ENCODE peak calls at places on chromosomes 4 and X, in nine cellular contexts. One of them, this sample, is unnamed.

GRCh38 chr4:129598582-129598981 is 502.6 kb downstream of the C4orf33 start:
- DNase-seq in Panc1: no peak
- DNase-seq in CD8-positive, alpha-beta memory T cell: no peak
- DNase-seq in aorta: no peak
- DNase-seq in testis: no peak
- DNase-seq in heart left ventricle: no peak
- DNase-seq in heart right ventricle: no peak
- DNase-seq in CD8-positive, alpha-beta T cell: no peak
- DNase-seq in K562: no peak
- DNase-seq in this sample: no peak

GRCh38 chr4:111776546-111776945 is 368.7 kb upstream of the FAM241A start:
- DNase-seq in K562: no peak
- DNase-seq in CD8-positive, alpha-beta T cell: no peak
- DNase-seq in CD8-positive, alpha-beta memory T cell: no peak
- DNase-seq in Panc1: no peak
- DNase-seq in heart right ventricle: no peak
- DNase-seq in testis: no peak
- DNase-seq in aorta: no peak
- DNase-seq in heart left ventricle: no peak
- DNase-seq in this sample: no peak

GRCh38 chr4:151420408-151420807 is 11.4 kb downstream of the FHIP1A start:
- DNase-seq in heart left ventricle: no peak
- DNase-seq in aorta: no peak
- DNase-seq in CD8-positive, alpha-beta memory T cell: no peak
- DNase-seq in CD8-positive, alpha-beta T cell: no peak
- DNase-seq in heart right ventricle: no peak
- DNase-seq in K562: no peak
- DNase-seq in testis: no peak
- DNase-seq in Panc1: no peak
- DNase-seq in this sample: no peak

GRCh38 chr4:184237612-184238011 is 19.9 kb upstream of the ENPP6 start:
- DNase-seq in Panc1: no peak
- DNase-seq in heart left ventricle: no peak
- DNase-seq in testis: no peak
- DNase-seq in aorta: no peak
- DNase-seq in heart right ventricle: no peak
- DNase-seq in K562: no peak
- DNase-seq in CD8-positive, alpha-beta T cell: no peak
- DNase-seq in CD8-positive, alpha-beta memory T cell: no peak
- DNase-seq in this sample: no peak

GRCh38 chrX:54560411-54560810 is 30.4 kb downstream of the GNL3L start:
- DNase-seq in aorta: no peak
- DNase-seq in heart left ventricle: no peak
- DNase-seq in heart right ventricle: no peak
- DNase-seq in Panc1: no peak
- DNase-seq in K562: no peak
- DNase-seq in testis: no peak
- DNase-seq in CD8-positive, alpha-beta memory T cell: no peak
- DNase-seq in CD8-positive, alpha-beta T cell: no peak
- DNase-seq in this sample: no peak

GRCh38 chr4:134756456-134756855 is 554.9 kb upstream of the PABPC4L start:
- DNase-seq in heart left ventricle: no peak
- DNase-seq in CD8-positive, alpha-beta memory T cell: no peak
- DNase-seq in testis: no peak
- DNase-seq in K562: no peak
- DNase-seq in Panc1: no peak
- DNase-seq in aorta: no peak
- DNase-seq in heart right ventricle: no peak
- DNase-seq in CD8-positive, alpha-beta T cell: no peak
- DNase-seq in this sample: no peak

GRCh38 chr4:8079916-8080753 is 78.5 kb downstream of the ABLIM2 start:
- DNase-seq in CD8-positive, alpha-beta T cell: no peak
- DNase-seq in heart right ventricle: no peak
- DNase-seq in testis: no peak
- DNase-seq in CD8-positive, alpha-beta memory T cell: no peak
- DNase-seq in aorta: no peak
- DNase-seq in K562: no peak
- DNase-seq in heart left ventricle: no peak
- DNase-seq in Panc1: no peak
- DNase-seq in this sample: no peak

GRCh38 chr4:10188400-10189004 is 71.9 kb upstream of the WDR1 start:
- DNase-seq in CD8-positive, alpha-beta memory T cell: no peak
- DNase-seq in K562: no peak
- DNase-seq in heart right ventricle: no peak
- DNase-seq in aorta: no peak
- DNase-seq in testis: no peak
- DNase-seq in heart left ventricle: no peak
- DNase-seq in CD8-positive, alpha-beta T cell: no peak
- DNase-seq in Panc1: no peak
- DNase-seq in this sample: no peak

GRCh38 chr4:91319869-91320268 is 983.9 kb upstream of the GRID2 start:
- DNase-seq in CD8-positive, alpha-beta T cell: no peak
- DNase-seq in heart left ventricle: no peak
- DNase-seq in Panc1: no peak
- DNase-seq in K562: no peak
- DNase-seq in aorta: no peak
- DNase-seq in testis: no peak
- DNase-seq in heart right ventricle: no peak
- DNase-seq in CD8-positive, alpha-beta memory T cell: no peak
- DNase-seq in this sample: no peak

GRCh38 chr4:168153596-168154440 is 61.5 kb downstream of the ANXA10 start:
- DNase-seq in K562: peak; percentile 6
- DNase-seq in CD8-positive, alpha-beta memory T cell: peak; percentile 36
- DNase-seq in heart left ventricle: peak; percentile 48
- DNase-seq in aorta: peak; percentile 75
- DNase-seq in testis: peak; percentile 91
- DNase-seq in CD8-positive, alpha-beta T cell: peak; percentile 58
- DNase-seq in heart right ventricle: peak; percentile 63
- DNase-seq in Panc1: peak; percentile 51
- DNase-seq in this sample: no peak

GRCh38 chrX:41922125-41922521 is 1.2 kb downstream of the CASK start:
- DNase-seq in heart right ventricle: no peak
- DNase-seq in K562: no peak
- DNase-seq in Panc1: no peak
- DNase-seq in CD8-positive, alpha-beta T cell: peak; percentile 40
- DNase-seq in testis: peak; percentile 13
- DNase-seq in CD8-positive, alpha-beta memory T cell: no peak
- DNase-seq in heart left ventricle: no peak
- DNase-seq in aorta: no peak
- DNase-seq in this sample: no peak

GRCh38 chr4:88843067-88843723 is 145.6 kb upstream of the NAP1L5 start:
- DNase-seq in heart left ventricle: no peak
- DNase-seq in aorta: no peak
- DNase-seq in CD8-positive, alpha-beta memory T cell: no peak
- DNase-seq in Panc1: no peak
- DNase-seq in testis: peak; percentile 47
- DNase-seq in heart right ventricle: no peak
- DNase-seq in K562: no peak
- DNase-seq in CD8-positive, alpha-beta T cell: no peak
- DNase-seq in this sample: no peak

GRCh38 chr4:183097251-183098079 is 1.6 kb upstream of the WWC2 start:
- DNase-seq in aorta: peak; percentile 53
- DNase-seq in testis: no peak
- DNase-seq in Panc1: no peak
- DNase-seq in heart left ventricle: peak; percentile 32
- DNase-seq in heart right ventricle: peak; percentile 33
- DNase-seq in K562: no peak
- DNase-seq in CD8-positive, alpha-beta memory T cell: no peak
- DNase-seq in CD8-positive, alpha-beta T cell: peak; percentile 13
- DNase-seq in this sample: no peak

GRCh38 chrX:110402091-110402854 is 43.6 kb downstream of the RTL9 start:
- DNase-seq in CD8-positive, alpha-beta T cell: no peak
- DNase-seq in K562: no peak
- DNase-seq in Panc1: no peak
- DNase-seq in CD8-positive, alpha-beta memory T cell: no peak
- DNase-seq in aorta: peak; percentile 53
- DNase-seq in heart left ventricle: peak; percentile 22
- DNase-seq in testis: no peak
- DNase-seq in heart right ventricle: peak; percentile 15
- DNase-seq in this sample: no peak

GRCh38 chr4:134027931-134028330 is 173.7 kb downstream of the PABPC4L start:
- DNase-seq in heart right ventricle: no peak
- DNase-seq in CD8-positive, alpha-beta T cell: no peak
- DNase-seq in aorta: no peak
- DNase-seq in Panc1: peak; percentile 64
- DNase-seq in heart left ventricle: no peak
- DNase-seq in CD8-positive, alpha-beta memory T cell: no peak
- DNase-seq in K562: no peak
- DNase-seq in testis: no peak
- DNase-seq in this sample: no peak

DNA sequence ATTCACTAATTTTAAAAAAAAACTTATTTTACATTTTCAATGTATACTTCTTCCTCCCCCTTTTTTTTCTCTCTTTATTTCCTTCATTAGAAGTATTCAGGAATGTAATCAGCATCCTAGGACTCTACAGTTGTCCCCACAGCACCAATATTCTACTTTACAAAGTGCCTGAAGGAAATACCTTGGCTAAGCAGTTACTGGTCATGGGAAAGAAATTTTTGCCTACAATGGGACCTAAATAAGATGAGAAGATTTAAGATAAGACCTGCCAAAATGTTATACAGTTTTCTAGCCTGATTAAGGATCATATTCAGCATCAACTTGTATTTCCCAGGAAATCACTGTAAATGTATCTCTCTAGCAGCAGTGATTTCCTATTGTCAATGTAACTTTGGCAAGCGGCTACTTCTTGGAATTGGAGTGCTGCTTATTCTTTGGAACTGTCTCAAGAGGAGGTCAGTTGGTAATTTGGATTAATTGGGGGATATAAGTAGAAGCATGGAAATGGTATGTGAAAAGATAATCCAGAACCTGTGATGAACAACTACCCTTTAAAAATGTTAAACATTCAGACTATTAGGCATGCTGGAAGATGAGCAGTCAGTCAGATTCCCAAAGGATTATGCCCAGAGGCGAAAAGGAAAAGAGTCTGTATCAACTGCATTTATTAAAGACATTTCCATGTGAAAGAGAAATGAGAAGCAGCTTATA is 62.7 kb downstream of the SEC24D start:
- DNase-seq in testis: no peak
- DNase-seq in CD8-positive, alpha-beta memory T cell: no peak
- DNase-seq in heart left ventricle: no peak
- DNase-seq in Panc1: no peak
- DNase-seq in heart right ventricle: no peak
- DNase-seq in K562: no peak
- DNase-seq in CD8-positive, alpha-beta T cell: no peak
- DNase-seq in aorta: no peak
- DNase-seq in this sample: no peak
- H3K27ac ChIP-seq in testis: peak overlapping the region; percentile 34
- H3K27ac ChIP-seq in CD8-positive, alpha-beta memory T cell: no peak overlapping the region
- H3K27ac ChIP-seq in heart left ventricle: peak overlapping the region; percentile 61
- H3K27ac ChIP-seq in Panc1: no peak overlapping the region
- H3K27ac ChIP-seq in heart right ventricle: peak overlapping the region; percentile 45
- H3K27ac ChIP-seq in K562: no peak overlapping the region
- H3K27ac ChIP-seq in CD8-positive, alpha-beta T cell: no peak overlapping the region
- H3K27ac ChIP-seq in aorta: no peak overlapping the region
- H3K27ac ChIP-seq in this sample: no peak overlapping the region

GRCh38 chr4:145934434-145935047 is 4.1 kb downstream of the ZNF827 start:
- DNase-seq in heart left ventricle: no peak
- DNase-seq in K562: no peak
- DNase-seq in CD8-positive, alpha-beta memory T cell: no peak
- DNase-seq in Panc1: no peak
- DNase-seq in CD8-positive, alpha-beta T cell: no peak
- DNase-seq in heart right ventricle: no peak
- DNase-seq in aorta: no peak
- DNase-seq in testis: no peak
- DNase-seq in this sample: no peak
- H3K27ac ChIP-seq in heart left ventricle: peak overlapping the region; percentile 97
- H3K27ac ChIP-seq in K562: no peak overlapping the region
- H3K27ac ChIP-seq in CD8-positive, alpha-beta memory T cell: no peak overlapping the region
- H3K27ac ChIP-seq in Panc1: peak overlapping the region; percentile 75
- H3K27ac ChIP-seq in CD8-positive, alpha-beta T cell: no peak overlapping the region
- H3K27ac ChIP-seq in heart right ventricle: peak overlapping the region; percentile 98
- H3K27ac ChIP-seq in aorta: no peak overlapping the region
- H3K27ac ChIP-seq in testis: no peak overlapping the region
- H3K27ac ChIP-seq in this sample: no peak overlapping the region

GRCh38 chrX:35104626-35105025 is 162.0 kb downstream of the FAM47B start:
- DNase-seq in Panc1: no peak
- DNase-seq in heart left ventricle: no peak
- DNase-seq in CD8-positive, alpha-beta T cell: no peak
- DNase-seq in heart right ventricle: no peak
- DNase-seq in aorta: no peak
- DNase-seq in testis: no peak
- DNase-seq in CD8-positive, alpha-beta memory T cell: no peak
- DNase-seq in K562: no peak
- DNase-seq in this sample: no peak
- H3K27ac ChIP-seq in Panc1: no peak overlapping the region
- H3K27ac ChIP-seq in heart left ventricle: no peak overlapping the region
- H3K27ac ChIP-seq in CD8-positive, alpha-beta T cell: no peak overlapping the region
- H3K27ac ChIP-seq in heart right ventricle: no peak overlapping the region
- H3K27ac ChIP-seq in aorta: no peak overlapping the region
- H3K27ac ChIP-seq in testis: no peak overlapping the region
- H3K27ac ChIP-seq in CD8-positive, alpha-beta memory T cell: no peak overlapping the region
- H3K27ac ChIP-seq in K562: no peak overlapping the region
- H3K27ac ChIP-seq in this sample: no peak overlapping the region

DNA sequence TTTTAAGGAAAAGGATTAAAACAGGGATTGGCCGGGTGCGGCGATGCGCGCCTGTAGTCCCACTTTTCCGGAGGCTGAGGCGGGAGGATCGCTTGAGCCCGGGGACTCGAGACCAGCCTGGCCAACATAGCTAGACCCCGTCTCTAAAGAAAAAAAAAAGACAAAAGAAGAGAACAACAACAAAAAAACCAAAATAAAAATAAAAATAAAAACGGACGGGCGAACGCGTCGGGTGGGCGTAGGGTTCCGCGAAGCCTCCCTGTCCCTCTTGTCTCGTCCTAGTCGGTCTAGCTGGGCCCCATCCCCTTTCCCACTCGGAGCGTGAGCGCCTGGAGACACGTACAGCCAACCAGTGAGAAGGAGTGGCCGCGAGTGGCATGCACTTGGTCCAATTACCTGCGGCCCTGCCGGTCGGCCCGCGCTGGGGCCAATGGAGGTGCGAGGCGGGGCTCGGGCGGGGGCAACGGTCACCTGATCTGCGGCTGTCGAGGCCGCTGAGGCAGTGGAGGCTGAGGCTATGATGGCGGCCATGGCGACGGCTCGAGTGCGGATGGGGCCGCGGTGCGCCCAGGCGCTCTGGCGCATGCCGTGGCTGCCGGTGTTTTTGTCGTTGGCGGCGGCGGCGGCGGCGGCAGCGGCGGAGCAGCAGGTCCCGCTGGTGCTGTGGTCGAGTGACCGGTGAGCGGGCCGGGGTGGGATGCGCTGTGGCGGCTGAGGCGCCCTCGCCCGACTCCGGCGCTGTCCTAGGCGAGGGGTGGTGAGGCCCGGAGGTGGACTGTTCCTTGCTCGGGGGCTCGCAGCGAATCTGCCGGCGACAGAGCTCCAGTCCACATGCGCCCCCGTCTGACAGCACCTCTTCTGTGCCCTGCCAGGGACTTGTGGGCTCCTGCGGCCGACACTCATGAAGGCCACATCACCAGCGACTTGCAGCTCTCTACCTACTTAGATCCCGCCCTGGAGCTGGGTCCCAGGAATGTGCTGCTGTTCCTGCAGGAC is at the start of gene ATP6AP1:
- DNase-seq in testis: peak; percentile 93
- DNase-seq in heart left ventricle: peak; percentile 94
- DNase-seq in aorta: peak; percentile 96
- DNase-seq in Panc1: peak; percentile 68
- DNase-seq in heart right ventricle: peak; percentile 92
- DNase-seq in CD8-positive, alpha-beta T cell: peak; percentile 86
- DNase-seq in CD8-positive, alpha-beta memory T cell: peak; percentile 87
- DNase-seq in K562: peak; percentile 95
- DNase-seq in this sample: peak; percentile 81
- H3K27ac ChIP-seq in testis: peak within 1 kb of the TSS; percentile 55
- H3K27ac ChIP-seq in heart left ventricle: peak within 1 kb of the TSS; percentile 81
- H3K27ac ChIP-seq in aorta: no peak within 1 kb of the TSS
- H3K27ac ChIP-seq in Panc1: peak within 1 kb of the TSS; percentile 91
- H3K27ac ChIP-seq in heart right ventricle: peak within 1 kb of the TSS; percentile 80
- H3K27ac ChIP-seq in CD8-positive, alpha-beta T cell: peak within 1 kb of the TSS; percentile 45
- H3K27ac ChIP-seq in CD8-positive, alpha-beta memory T cell: peak within 1 kb of the TSS; percentile 61
- H3K27ac ChIP-seq in K562: peak within 1 kb of the TSS; percentile 66
- H3K27ac ChIP-seq in this sample: peak within 1 kb of the TSS; percentile 85

This sample was measured in caudate nucleus.